ENCODE peak calls at places on chromosomes 7 and 10, in eight cellular contexts. One of them, this sample, is unnamed. For H3K4me1, the result is how much of the 10 kb centered on the place peaks cover.

GRCh38 chr10:88652621-88653020 is 11.6 kb upstream of the LIPF start:
- DNase-seq in testis: no peak
- DNase-seq in Panc1: no peak
- DNase-seq in aorta: no peak
- DNase-seq in fibroblast of lung: peak
- DNase-seq in A549: no peak
- DNase-seq in body of pancreas: no peak
- DNase-seq in naive thymus-derived CD4-positive, alpha-beta T cell: no peak
- DNase-seq in this sample: no peak

GRCh38 chr10:28463676-28464395 is 69.1 kb upstream of the WAC start:
- DNase-seq in Panc1: no peak
- DNase-seq in aorta: no peak
- DNase-seq in naive thymus-derived CD4-positive, alpha-beta T cell: no peak
- DNase-seq in fibroblast of lung: no peak
- DNase-seq in body of pancreas: peak
- DNase-seq in A549: no peak
- DNase-seq in testis: no peak
- DNase-seq in this sample: no peak

GRCh38 chr7:3673524-3673923 is 372.5 kb downstream of the SDK1 start:
- DNase-seq in naive thymus-derived CD4-positive, alpha-beta T cell: peak
- DNase-seq in testis: peak
- DNase-seq in A549: no peak
- DNase-seq in body of pancreas: peak
- DNase-seq in fibroblast of lung: peak
- DNase-seq in aorta: no peak
- DNase-seq in Panc1: no peak
- DNase-seq in this sample: no peak

GRCh38 chr7:70052691-70053090 is 454.4 kb downstream of the AUTS2 start:
- DNase-seq in aorta: no peak
- DNase-seq in Panc1: no peak
- DNase-seq in body of pancreas: no peak
- DNase-seq in A549: no peak
- DNase-seq in naive thymus-derived CD4-positive, alpha-beta T cell: no peak
- DNase-seq in testis: no peak
- DNase-seq in fibroblast of lung: peak
- DNase-seq in this sample: no peak

GRCh38 chr7:85695041-85695990 is 508.5 kb upstream of the SEMA3D start:
- DNase-seq in testis: no peak
- DNase-seq in fibroblast of lung: peak
- DNase-seq in body of pancreas: no peak
- DNase-seq in naive thymus-derived CD4-positive, alpha-beta T cell: no peak
- DNase-seq in Panc1: peak
- DNase-seq in aorta: no peak
- DNase-seq in A549: peak
- DNase-seq in this sample: no peak

GRCh38 chr10:109861051-109861450 is 62.3 kb downstream of the XPNPEP1 start:
- DNase-seq in naive thymus-derived CD4-positive, alpha-beta T cell: no peak
- DNase-seq in Panc1: no peak
- DNase-seq in aorta: no peak
- DNase-seq in fibroblast of lung: no peak
- DNase-seq in A549: no peak
- DNase-seq in body of pancreas: no peak
- DNase-seq in testis: no peak
- DNase-seq in this sample: no peak

GRCh38 chr10:24255115-24255895 is 46.4 kb downstream of the KIAA1217 start:
- DNase-seq in naive thymus-derived CD4-positive, alpha-beta T cell: no peak
- DNase-seq in Panc1: no peak
- DNase-seq in testis: no peak
- DNase-seq in fibroblast of lung: peak
- DNase-seq in A549: no peak
- DNase-seq in aorta: no peak
- DNase-seq in body of pancreas: no peak
- DNase-seq in this sample: peak

GRCh38 chr10:90966146-90966545 is 45.3 kb upstream of the ANKRD1 start:
- DNase-seq in aorta: no peak
- DNase-seq in A549: no peak
- DNase-seq in Panc1: no peak
- DNase-seq in testis: no peak
- DNase-seq in fibroblast of lung: no peak
- DNase-seq in body of pancreas: no peak
- DNase-seq in naive thymus-derived CD4-positive, alpha-beta T cell: no peak
- DNase-seq in this sample: no peak

GRCh38 chr7:49596701-49597491 is 176.5 kb upstream of the VWC2 start:
- DNase-seq in A549: no peak
- DNase-seq in body of pancreas: no peak
- DNase-seq in naive thymus-derived CD4-positive, alpha-beta T cell: no peak
- DNase-seq in aorta: no peak
- DNase-seq in Panc1: no peak
- DNase-seq in testis: no peak
- DNase-seq in fibroblast of lung: no peak
- DNase-seq in this sample: no peak

GRCh38 chr7:49597805-49598204 is 175.6 kb upstream of the VWC2 start:
- DNase-seq in aorta: no peak
- DNase-seq in fibroblast of lung: no peak
- DNase-seq in testis: no peak
- DNase-seq in A549: no peak
- DNase-seq in body of pancreas: no peak
- DNase-seq in naive thymus-derived CD4-positive, alpha-beta T cell: no peak
- DNase-seq in Panc1: no peak
- DNase-seq in this sample: no peak
- H3K4me1 ChIP-seq in aorta: under half
- H3K4me1 ChIP-seq in fibroblast of lung: under half
- H3K4me1 ChIP-seq in testis: under half
- H3K4me1 ChIP-seq in A549: under half
- H3K4me1 ChIP-seq in body of pancreas: under half
- H3K4me1 ChIP-seq in naive thymus-derived CD4-positive, alpha-beta T cell: under half
- H3K4me1 ChIP-seq in Panc1: under half
- H3K4me1 ChIP-seq in this sample: under half

GRCh38 chr7:129777993-129778769 is 166.7 kb downstream of the NRF1 start:
- DNase-seq in fibroblast of lung: no peak
- DNase-seq in A549: no peak
- DNase-seq in naive thymus-derived CD4-positive, alpha-beta T cell: no peak
- DNase-seq in body of pancreas: no peak
- DNase-seq in aorta: no peak
- DNase-seq in Panc1: no peak
- DNase-seq in testis: no peak
- DNase-seq in this sample: no peak

GRCh38 chr7:129779602-129780256 is 168.2 kb downstream of the NRF1 start:
- DNase-seq in fibroblast of lung: no peak
- DNase-seq in naive thymus-derived CD4-positive, alpha-beta T cell: no peak
- DNase-seq in testis: no peak
- DNase-seq in A549: peak
- DNase-seq in body of pancreas: peak
- DNase-seq in Panc1: no peak
- DNase-seq in aorta: no peak
- DNase-seq in this sample: peak

GRCh38 chr7:129780257-129781127 is 169.0 kb downstream of the NRF1 start:
- DNase-seq in A549: peak
- DNase-seq in Panc1: peak
- DNase-seq in aorta: no peak
- DNase-seq in fibroblast of lung: no peak
- DNase-seq in naive thymus-derived CD4-positive, alpha-beta T cell: peak
- DNase-seq in body of pancreas: peak
- DNase-seq in testis: peak
- DNase-seq in this sample: peak

GRCh38 chr7:129777195-129777844 is 165.8 kb downstream of the NRF1 start:
- DNase-seq in testis: no peak
- DNase-seq in Panc1: no peak
- DNase-seq in fibroblast of lung: no peak
- DNase-seq in A549: no peak
- DNase-seq in naive thymus-derived CD4-positive, alpha-beta T cell: no peak
- DNase-seq in body of pancreas: no peak
- DNase-seq in aorta: no peak
- DNase-seq in this sample: no peak

DNA sequence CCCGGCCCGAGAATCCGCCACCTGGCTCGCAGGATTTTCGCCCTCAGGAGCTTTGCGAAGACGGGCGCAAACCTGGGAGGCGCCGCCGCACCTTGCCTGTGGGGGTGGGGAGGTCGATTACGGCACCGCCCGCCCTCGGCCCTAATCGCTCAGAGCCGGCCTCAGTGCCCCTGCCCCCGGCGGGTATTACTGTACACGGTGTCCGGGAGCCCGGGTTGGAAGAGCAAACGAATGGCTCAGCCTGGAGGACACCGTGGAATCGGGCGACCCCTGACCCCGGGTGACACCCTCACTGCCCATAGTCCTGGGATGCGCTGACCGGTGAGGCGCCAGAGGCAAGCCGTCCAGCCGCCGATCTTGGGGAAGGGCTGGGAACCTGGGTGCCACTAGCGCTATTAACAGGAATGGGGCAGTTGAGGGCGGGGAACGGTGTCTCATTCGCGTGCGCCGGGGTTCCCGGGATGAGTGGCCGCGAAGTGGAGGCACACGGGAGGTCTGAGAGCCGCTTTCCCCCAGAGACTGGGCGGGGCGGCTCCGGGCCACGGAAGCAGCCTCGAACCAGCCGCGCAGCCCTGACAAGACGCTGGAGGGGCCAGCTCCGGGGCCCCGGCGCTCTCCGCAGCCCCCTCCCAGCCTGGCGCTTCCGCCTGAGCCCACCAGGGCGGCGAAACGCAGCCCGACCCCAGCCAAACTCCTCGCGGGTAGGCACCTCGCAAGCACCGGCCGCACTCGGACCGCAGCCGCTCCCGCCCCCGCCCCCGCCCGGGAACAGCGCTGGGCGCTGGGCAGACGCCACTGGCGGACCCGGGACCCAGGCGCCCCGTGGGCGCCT is 167.5 kb downstream of the NRF1 start:
- DNase-seq in Panc1: no peak
- DNase-seq in fibroblast of lung: no peak
- DNase-seq in A549: peak
- DNase-seq in testis: no peak
- DNase-seq in body of pancreas: peak
- DNase-seq in naive thymus-derived CD4-positive, alpha-beta T cell: no peak
- DNase-seq in aorta: no peak
- DNase-seq in this sample: no peak
- H3K4me3 ChIP-seq in Panc1: peak
- H3K4me3 ChIP-seq in fibroblast of lung: no peak
- H3K4me3 ChIP-seq in A549: peak
- H3K4me3 ChIP-seq in testis: peak
- H3K4me3 ChIP-seq in body of pancreas: peak
- H3K4me3 ChIP-seq in naive thymus-derived CD4-positive, alpha-beta T cell: no peak
- H3K4me3 ChIP-seq in aorta: peak
- H3K4me3 ChIP-seq in this sample: no peak

DNA sequence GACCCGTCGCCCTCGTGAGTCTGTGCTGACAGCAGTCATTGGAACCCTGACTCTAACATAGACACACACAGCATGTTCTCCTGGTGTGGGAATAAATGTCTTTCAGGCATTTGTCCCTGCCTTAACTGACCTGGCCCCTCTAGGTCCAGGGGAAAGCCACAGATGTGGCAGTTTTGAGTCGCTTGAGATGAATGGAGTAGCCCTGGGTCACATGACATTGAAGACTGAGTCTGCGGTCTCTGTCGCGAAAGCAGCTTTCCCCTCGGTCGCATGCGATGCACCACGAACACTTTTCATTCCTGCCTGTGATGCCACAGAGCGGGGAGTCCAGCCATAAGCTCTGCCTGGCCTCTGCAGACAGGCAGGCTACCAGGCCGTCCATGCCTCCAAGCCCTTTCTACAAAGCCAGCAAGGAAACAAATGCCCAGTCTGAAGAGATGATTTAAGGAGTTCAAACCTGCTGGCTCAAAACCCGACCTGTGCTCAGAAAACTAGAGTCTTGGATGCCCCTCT is 172.3 kb downstream of the WDR37 start:
- DNase-seq in body of pancreas: no peak
- DNase-seq in testis: no peak
- DNase-seq in A549: no peak
- DNase-seq in aorta: no peak
- DNase-seq in Panc1: no peak
- DNase-seq in naive thymus-derived CD4-positive, alpha-beta T cell: no peak
- DNase-seq in fibroblast of lung: no peak
- DNase-seq in this sample: no peak
- H3K27ac ChIP-seq in body of pancreas: no peak
- H3K27ac ChIP-seq in testis: no peak
- H3K27ac ChIP-seq in A549: no peak
- H3K27ac ChIP-seq in aorta: no peak
- H3K27ac ChIP-seq in Panc1: no peak
- H3K27ac ChIP-seq in naive thymus-derived CD4-positive, alpha-beta T cell: no peak
- H3K27ac ChIP-seq in fibroblast of lung: no peak
- H3K27ac ChIP-seq in this sample: no peak

GRCh38 chr10:21363753-21364104 is 161.8 kb downstream of the SKIDA1 start:
- DNase-seq in body of pancreas: no peak
- DNase-seq in naive thymus-derived CD4-positive, alpha-beta T cell: no peak
- DNase-seq in fibroblast of lung: no peak
- DNase-seq in aorta: no peak
- DNase-seq in Panc1: no peak
- DNase-seq in testis: no peak
- DNase-seq in A549: no peak
- DNase-seq in this sample: no peak

GRCh38 chr10:21363087-21363752 is 162.3 kb downstream of the SKIDA1 start:
- DNase-seq in A549: no peak
- DNase-seq in fibroblast of lung: no peak
- DNase-seq in Panc1: no peak
- DNase-seq in testis: peak
- DNase-seq in aorta: no peak
- DNase-seq in naive thymus-derived CD4-positive, alpha-beta T cell: no peak
- DNase-seq in body of pancreas: no peak
- DNase-seq in this sample: no peak

GRCh38 chr10:21368728-21369425 is 156.6 kb downstream of the SKIDA1 start:
- DNase-seq in body of pancreas: no peak
- DNase-seq in naive thymus-derived CD4-positive, alpha-beta T cell: no peak
- DNase-seq in Panc1: no peak
- DNase-seq in fibroblast of lung: peak
- DNase-seq in aorta: no peak
- DNase-seq in A549: no peak
- DNase-seq in testis: peak
- DNase-seq in this sample: no peak

GRCh38 chr10:21368022-21368582 is 157.4 kb downstream of the SKIDA1 start:
- DNase-seq in aorta: no peak
- DNase-seq in Panc1: no peak
- DNase-seq in naive thymus-derived CD4-positive, alpha-beta T cell: no peak
- DNase-seq in body of pancreas: no peak
- DNase-seq in fibroblast of lung: peak
- DNase-seq in A549: no peak
- DNase-seq in testis: peak
- DNase-seq in this sample: no peak

DNA sequence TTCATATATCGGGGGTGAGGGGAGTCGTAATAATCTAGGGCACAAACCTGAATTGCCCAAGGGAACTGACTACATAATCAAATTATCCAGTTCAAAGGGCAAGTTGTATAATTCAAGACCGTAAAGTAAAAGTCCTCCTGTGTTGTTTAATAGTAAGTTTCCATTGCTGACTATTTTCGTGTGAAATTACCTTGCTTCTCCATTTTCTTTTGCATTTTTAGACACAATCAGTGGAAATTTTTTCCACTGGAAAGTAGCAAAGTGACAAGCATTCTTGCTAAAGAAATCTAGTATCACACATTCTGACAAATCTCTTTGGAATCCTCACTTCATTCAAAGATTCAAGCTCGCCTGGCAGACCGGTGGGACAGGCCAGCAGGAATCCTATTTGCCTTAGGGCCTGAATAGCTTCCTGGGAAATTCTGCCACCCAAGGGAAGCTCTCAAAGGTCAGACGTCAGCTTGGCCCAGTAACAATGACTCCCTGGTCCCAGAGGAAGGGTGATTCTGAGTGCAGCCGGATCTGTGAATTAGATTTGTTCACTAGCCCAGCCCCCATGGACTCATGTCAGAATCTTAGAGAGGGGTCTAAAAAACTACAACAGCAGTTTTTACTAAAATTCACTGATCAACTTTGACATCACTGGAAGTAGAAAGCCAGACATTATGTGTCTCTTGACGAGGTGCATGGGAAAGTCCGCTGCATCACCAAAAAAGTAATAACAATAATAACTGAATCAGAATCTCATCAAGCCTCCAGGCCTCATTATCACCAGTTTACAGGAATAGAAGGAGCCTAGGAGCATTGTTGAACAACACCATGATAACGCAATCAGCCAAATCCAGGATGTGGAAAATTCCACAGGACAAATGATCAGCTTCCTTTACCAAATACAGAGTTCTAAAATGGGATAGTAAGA is 161.0 kb downstream of the SKIDA1 start:
- DNase-seq in naive thymus-derived CD4-positive, alpha-beta T cell: no peak
- DNase-seq in body of pancreas: no peak
- DNase-seq in aorta: no peak
- DNase-seq in fibroblast of lung: peak
- DNase-seq in testis: peak
- DNase-seq in Panc1: peak
- DNase-seq in A549: peak
- DNase-seq in this sample: no peak
- H3K4me1 ChIP-seq in naive thymus-derived CD4-positive, alpha-beta T cell: under half
- H3K4me1 ChIP-seq in body of pancreas: under half
- H3K4me1 ChIP-seq in aorta: under half
- H3K4me1 ChIP-seq in fibroblast of lung: under half
- H3K4me1 ChIP-seq in testis: under half
- H3K4me1 ChIP-seq in Panc1: under half
- H3K4me1 ChIP-seq in A549: half or more
- H3K4me1 ChIP-seq in this sample: under half

This sample was measured in kidney.